ENCODE peak calls at places on chromosomes 1 and 21, in four cellular contexts. One of them, this sample, is unnamed.

GRCh38 chr1:48767957-48768510 is 8.7 kb downstream of the BEND5 start:
- DNase-seq in tibial nerve: no peak
- DNase-seq in suprapubic skin: no peak
- DNase-seq in fibroblast of mammary gland: no peak
- DNase-seq in this sample: no peak

GRCh38 chr1:71324671-71325297 is 243.9 kb upstream of the ZRANB2 start:
- DNase-seq in tibial nerve: no peak
- DNase-seq in fibroblast of mammary gland: no peak
- DNase-seq in suprapubic skin: no peak
- DNase-seq in this sample: no peak

GRCh38 chr1:24438423-24438901 is 22.9 kb downstream of the NIPAL3 start:
- DNase-seq in fibroblast of mammary gland: peak
- DNase-seq in tibial nerve: no peak
- DNase-seq in suprapubic skin: peak
- DNase-seq in this sample: peak

GRCh38 chr1:8017495-8018310 is 8.4 kb downstream of the ERRFI1 start:
- DNase-seq in suprapubic skin: no peak
- DNase-seq in tibial nerve: no peak
- DNase-seq in fibroblast of mammary gland: peak
- DNase-seq in this sample: peak

GRCh38 chr21:46211376-46211775 is 17.2 kb downstream of the LSS start:
- DNase-seq in fibroblast of mammary gland: no peak
- DNase-seq in tibial nerve: no peak
- DNase-seq in suprapubic skin: peak
- DNase-seq in this sample: no peak

GRCh38 chr1:239243003-239243402 is 143.4 kb upstream of the CHRM3 start:
- DNase-seq in fibroblast of mammary gland: no peak
- DNase-seq in tibial nerve: no peak
- DNase-seq in suprapubic skin: no peak
- DNase-seq in this sample: no peak

GRCh38 chr1:103106426-103107321 is 1.6 kb downstream of the COL11A1 start:
- DNase-seq in tibial nerve: peak
- DNase-seq in fibroblast of mammary gland: peak
- DNase-seq in suprapubic skin: peak
- DNase-seq in this sample: peak

GRCh38 chr1:76881726-76882125 is 14.4 kb downstream of the ST6GALNAC5 start:
- DNase-seq in suprapubic skin: no peak
- DNase-seq in fibroblast of mammary gland: no peak
- DNase-seq in tibial nerve: no peak
- DNase-seq in this sample: no peak

GRCh38 chr1:203643213-203644045 is 16.8 kb downstream of the ATP2B4 start:
- DNase-seq in tibial nerve: no peak
- DNase-seq in fibroblast of mammary gland: peak
- DNase-seq in suprapubic skin: peak
- DNase-seq in this sample: peak

GRCh38 chr1:38950553-38950952 is 8.9 kb upstream of the RHBDL2 start:
- DNase-seq in fibroblast of mammary gland: no peak
- DNase-seq in tibial nerve: no peak
- DNase-seq in suprapubic skin: no peak
- DNase-seq in this sample: no peak

GRCh38 chr1:6108937-6109636 is 63.4 kb downstream of the KCNAB2 start:
- DNase-seq in fibroblast of mammary gland: peak
- DNase-seq in tibial nerve: no peak
- DNase-seq in suprapubic skin: no peak
- DNase-seq in this sample: peak
- TF ChIP-seq CTCF in fibroblast of mammary gland: peak
- TF ChIP-seq CTCF in tibial nerve: no peak
- TF ChIP-seq CTCF in suprapubic skin: no peak
- TF ChIP-seq CTCF in this sample: peak

DNA sequence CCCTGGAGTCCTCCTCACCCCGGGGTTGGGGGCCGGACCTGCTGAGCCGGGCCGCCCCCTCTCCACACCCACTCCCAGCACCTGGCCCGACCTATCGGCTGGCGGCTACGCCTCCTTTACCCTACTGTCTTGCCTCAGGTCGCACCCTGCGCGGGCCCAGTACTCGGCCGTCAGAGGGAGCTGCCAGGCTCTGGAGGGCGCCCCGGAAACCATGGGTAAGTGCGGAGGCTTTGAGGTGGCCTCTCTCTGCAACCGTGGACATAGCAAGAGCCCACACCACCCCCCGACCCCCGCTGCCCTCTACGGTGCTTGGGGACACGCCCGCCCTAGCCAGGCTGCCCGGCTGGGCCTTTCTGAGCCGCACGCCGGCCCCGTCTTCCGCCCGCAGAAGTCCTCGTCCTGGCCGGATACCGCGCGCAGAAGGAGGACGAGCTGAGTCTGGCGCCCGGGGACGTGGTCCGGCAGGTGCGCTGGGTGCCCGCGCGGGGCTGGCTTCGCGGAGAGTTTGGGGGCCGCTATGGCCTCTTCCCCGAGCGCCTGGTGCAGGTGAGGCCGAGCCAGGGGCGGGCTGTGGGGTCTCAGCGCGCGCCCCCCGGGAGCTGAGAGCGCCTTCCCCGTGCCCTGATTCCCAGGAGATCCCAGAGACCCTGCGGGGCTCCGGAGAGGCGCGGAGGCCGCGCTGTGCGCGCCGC is at the start of gene SH3D21:
- DNase-seq in tibial nerve: peak
- DNase-seq in suprapubic skin: peak
- DNase-seq in fibroblast of mammary gland: peak
- DNase-seq in this sample: no peak
- TF ChIP-seq CTCF in tibial nerve: no peak
- TF ChIP-seq CTCF in suprapubic skin: no peak
- TF ChIP-seq CTCF in fibroblast of mammary gland: no peak
- TF ChIP-seq CTCF in this sample: no peak

GRCh38 chr1:65990161-65990560 is 197.5 kb downstream of the PDE4B start:
- DNase-seq in tibial nerve: no peak
- DNase-seq in suprapubic skin: no peak
- DNase-seq in fibroblast of mammary gland: no peak
- DNase-seq in this sample: no peak

GRCh38 chr1:65993047-65993363 is 200.3 kb downstream of the PDE4B start:
- DNase-seq in tibial nerve: no peak
- DNase-seq in suprapubic skin: no peak
- DNase-seq in fibroblast of mammary gland: no peak
- DNase-seq in this sample: no peak

GRCh38 chr1:65994223-65994622 is 201.5 kb downstream of the PDE4B start:
- DNase-seq in suprapubic skin: no peak
- DNase-seq in tibial nerve: no peak
- DNase-seq in fibroblast of mammary gland: no peak
- DNase-seq in this sample: no peak

GRCh38 chr1:65991694-65992093 is 199.0 kb downstream of the PDE4B start:
- DNase-seq in tibial nerve: no peak
- DNase-seq in fibroblast of mammary gland: no peak
- DNase-seq in suprapubic skin: no peak
- DNase-seq in this sample: no peak

DNA sequence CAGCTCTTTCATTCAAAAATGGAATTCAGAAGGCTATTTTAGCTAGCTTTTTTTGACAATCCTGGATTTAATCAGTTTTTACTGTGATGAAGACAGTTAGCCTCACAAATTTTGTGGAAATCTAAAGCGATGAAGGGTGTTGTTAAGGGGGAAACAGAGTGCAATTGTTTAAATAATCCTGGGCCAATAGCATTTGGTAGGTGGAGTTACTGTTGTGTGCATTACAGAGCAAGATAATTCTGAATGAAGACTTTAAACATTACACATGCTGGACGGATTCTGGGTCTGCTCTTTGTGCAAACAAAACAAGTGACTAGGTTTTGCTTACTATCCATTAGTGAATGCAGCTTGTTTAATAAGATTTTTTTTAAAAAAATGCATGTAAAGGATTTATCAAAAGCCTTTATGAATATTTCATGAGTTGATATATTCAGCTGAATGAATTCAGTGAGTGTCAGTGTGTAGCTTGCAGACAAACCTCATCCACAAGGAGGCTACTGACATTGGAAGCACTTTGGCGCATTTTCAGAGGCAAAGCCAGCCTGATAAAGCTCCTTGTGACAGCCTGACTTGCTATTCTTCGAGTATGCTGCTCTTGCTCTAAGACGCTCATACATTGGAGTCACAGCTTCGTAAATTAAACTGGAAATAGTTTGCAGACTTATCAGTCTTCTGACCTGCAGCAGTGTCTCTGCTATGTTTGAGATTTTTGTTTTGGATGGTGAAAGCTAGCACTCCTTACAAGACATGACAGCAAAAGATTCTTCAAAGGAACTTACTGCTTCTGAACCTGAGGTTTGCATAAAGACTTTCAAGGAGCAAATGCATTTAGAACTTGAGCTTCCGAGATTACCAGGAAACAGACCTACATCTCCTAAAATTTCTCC is 199.7 kb downstream of the PDE4B start:
- DNase-seq in tibial nerve: no peak
- DNase-seq in fibroblast of mammary gland: no peak
- DNase-seq in suprapubic skin: no peak
- DNase-seq in this sample: no peak
- TF ChIP-seq CTCF in tibial nerve: no peak
- TF ChIP-seq CTCF in fibroblast of mammary gland: no peak
- TF ChIP-seq CTCF in suprapubic skin: no peak
- TF ChIP-seq CTCF in this sample: no peak

DNA sequence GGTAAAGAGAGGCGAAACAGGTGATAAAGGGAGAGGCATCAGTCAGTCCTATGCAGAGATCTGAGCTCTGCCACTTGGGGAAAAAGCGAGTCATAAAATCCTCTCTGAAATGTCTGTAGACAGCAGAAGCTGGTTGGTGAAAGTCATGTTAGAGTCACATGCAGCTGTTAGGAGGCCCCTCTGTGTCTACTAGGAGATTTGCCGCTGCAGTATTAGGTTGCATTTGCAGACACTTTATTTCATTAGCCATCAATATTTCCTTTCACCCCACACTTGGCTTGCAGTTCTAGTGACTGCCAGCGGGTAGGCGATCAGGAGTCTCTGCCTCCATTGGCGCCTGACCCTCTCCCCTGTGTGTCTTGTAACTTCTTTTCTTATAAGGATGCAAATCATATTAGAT is 16.2 kb downstream of the ATP1A4 start:
- DNase-seq in suprapubic skin: no peak
- DNase-seq in tibial nerve: no peak
- DNase-seq in fibroblast of mammary gland: no peak
- DNase-seq in this sample: no peak
- TF ChIP-seq CTCF in suprapubic skin: no peak
- TF ChIP-seq CTCF in tibial nerve: no peak
- TF ChIP-seq CTCF in fibroblast of mammary gland: no peak
- TF ChIP-seq CTCF in this sample: no peak

GRCh38 chr1:84795213-84795612 is 97.8 kb downstream of the LPAR3 start:
- DNase-seq in fibroblast of mammary gland: no peak
- DNase-seq in suprapubic skin: no peak
- DNase-seq in tibial nerve: no peak
- DNase-seq in this sample: no peak
- TF ChIP-seq CTCF in fibroblast of mammary gland: no peak
- TF ChIP-seq CTCF in suprapubic skin: no peak
- TF ChIP-seq CTCF in tibial nerve: no peak
- TF ChIP-seq CTCF in this sample: no peak

GRCh38 chr1:22975694-22976093 is 3.0 kb upstream of the LACTBL1 start:
- DNase-seq in tibial nerve: no peak
- DNase-seq in suprapubic skin: no peak
- DNase-seq in fibroblast of mammary gland: peak
- DNase-seq in this sample: peak

GRCh38 chr1:22976127-22976460 is 3.4 kb upstream of the LACTBL1 start:
- DNase-seq in tibial nerve: no peak
- DNase-seq in fibroblast of mammary gland: no peak
- DNase-seq in suprapubic skin: no peak
- DNase-seq in this sample: no peak

GRCh38 chr1:22972760-22973159 is at the start of gene LACTBL1:
- DNase-seq in fibroblast of mammary gland: no peak
- DNase-seq in suprapubic skin: no peak
- DNase-seq in tibial nerve: no peak
- DNase-seq in this sample: no peak

GRCh38 chr1:22976461-22977243 is 4.0 kb upstream of the LACTBL1 start:
- DNase-seq in suprapubic skin: peak
- DNase-seq in fibroblast of mammary gland: peak
- DNase-seq in tibial nerve: no peak
- DNase-seq in this sample: peak

GRCh38 chr1:22978299-22978698 is 5.6 kb upstream of the LACTBL1 start:
- DNase-seq in fibroblast of mammary gland: peak
- DNase-seq in tibial nerve: no peak
- DNase-seq in suprapubic skin: no peak
- DNase-seq in this sample: no peak
- TF ChIP-seq CTCF in fibroblast of mammary gland: no peak
- TF ChIP-seq CTCF in tibial nerve: no peak
- TF ChIP-seq CTCF in suprapubic skin: no peak
- TF ChIP-seq CTCF in this sample: no peak

GRCh38 chr1:25642710-25643109 is 26.1 kb downstream of the MAN1C1 start:
- DNase-seq in tibial nerve: no peak
- DNase-seq in suprapubic skin: no peak
- DNase-seq in fibroblast of mammary gland: peak
- DNase-seq in this sample: peak

GRCh38 chr1:25640646-25641328 is 24.2 kb downstream of the MAN1C1 start:
- DNase-seq in tibial nerve: no peak
- DNase-seq in suprapubic skin: no peak
- DNase-seq in fibroblast of mammary gland: no peak
- DNase-seq in this sample: no peak

GRCh38 chr1:25641931-25642611 is 25.5 kb downstream of the MAN1C1 start:
- DNase-seq in suprapubic skin: no peak
- DNase-seq in tibial nerve: no peak
- DNase-seq in fibroblast of mammary gland: peak
- DNase-seq in this sample: peak

GRCh38 chr1:25643962-25644361 is 27.4 kb downstream of the MAN1C1 start:
- DNase-seq in tibial nerve: no peak
- DNase-seq in fibroblast of mammary gland: no peak
- DNase-seq in suprapubic skin: no peak
- DNase-seq in this sample: no peak

GRCh38 chr1:25641329-25641725 is 24.7 kb downstream of the MAN1C1 start:
- DNase-seq in fibroblast of mammary gland: no peak
- DNase-seq in tibial nerve: no peak
- DNase-seq in suprapubic skin: no peak
- DNase-seq in this sample: no peak
- TF ChIP-seq CTCF in fibroblast of mammary gland: no peak
- TF ChIP-seq CTCF in tibial nerve: no peak
- TF ChIP-seq CTCF in suprapubic skin: no peak
- TF ChIP-seq CTCF in this sample: no peak

GRCh38 chr1:31703431-31704260 is at the start of gene COL16A1:
- DNase-seq in fibroblast of mammary gland: peak
- DNase-seq in suprapubic skin: peak
- DNase-seq in tibial nerve: peak
- DNase-seq in this sample: peak
- TF ChIP-seq CTCF in fibroblast of mammary gland: no peak
- TF ChIP-seq CTCF in suprapubic skin: no peak
- TF ChIP-seq CTCF in tibial nerve: no peak
- TF ChIP-seq CTCF in this sample: no peak

GRCh38 chr1:234234199-234234598 is 139.1 kb upstream of the COA6 start:
- DNase-seq in fibroblast of mammary gland: no peak
- DNase-seq in suprapubic skin: no peak
- DNase-seq in tibial nerve: no peak
- DNase-seq in this sample: no peak

GRCh38 chr1:234231893-234232276 is 141.4 kb upstream of the COA6 start:
- DNase-seq in fibroblast of mammary gland: no peak
- DNase-seq in tibial nerve: no peak
- DNase-seq in suprapubic skin: no peak
- DNase-seq in this sample: no peak

GRCh38 chr1:234230414-234230862 is 142.8 kb upstream of the COA6 start:
- DNase-seq in fibroblast of mammary gland: no peak
- DNase-seq in tibial nerve: no peak
- DNase-seq in suprapubic skin: no peak
- DNase-seq in this sample: no peak

GRCh38 chr1:234229676-234230075 is 143.6 kb upstream of the COA6 start:
- DNase-seq in fibroblast of mammary gland: no peak
- DNase-seq in suprapubic skin: no peak
- DNase-seq in tibial nerve: no peak
- DNase-seq in this sample: no peak

GRCh38 chr1:234231061-234231892 is 142.0 kb upstream of the COA6 start:
- DNase-seq in tibial nerve: no peak
- DNase-seq in fibroblast of mammary gland: no peak
- DNase-seq in suprapubic skin: no peak
- DNase-seq in this sample: no peak
- TF ChIP-seq CTCF in tibial nerve: no peak
- TF ChIP-seq CTCF in fibroblast of mammary gland: no peak
- TF ChIP-seq CTCF in suprapubic skin: no peak
- TF ChIP-seq CTCF in this sample: peak